ENCODE peak calls at places on chromosomes 12 and 14, in seven cellular contexts. One of them, this sample, is unnamed.

GRCh38 chr12:18421840-18422239 is 160.5 kb downstream of the PIK3C2G start:
- DNase-seq in Peyer's patch: no peak
- DNase-seq in coronary artery: no peak
- DNase-seq in heart left ventricle: no peak
- DNase-seq in OCI-LY7: no peak
- DNase-seq in left ventricle myocardium inferior: no peak
- DNase-seq in neural progenitor cell: no peak
- DNase-seq in this sample: peak

GRCh38 chr12:37666069-37666781 is 650.3 kb upstream of the ALG10B start:
- DNase-seq in OCI-LY7: no peak
- DNase-seq in Peyer's patch: no peak
- DNase-seq in heart left ventricle: no peak
- DNase-seq in neural progenitor cell: no peak
- DNase-seq in coronary artery: no peak
- DNase-seq in left ventricle myocardium inferior: no peak
- DNase-seq in this sample: no peak

GRCh38 chr12:93679308-93679933 is 2.2 kb downstream of the CRADD start:
- DNase-seq in OCI-LY7: no peak
- DNase-seq in coronary artery: no peak
- DNase-seq in Peyer's patch: no peak
- DNase-seq in left ventricle myocardium inferior: peak
- DNase-seq in neural progenitor cell: no peak
- DNase-seq in heart left ventricle: peak
- DNase-seq in this sample: no peak

GRCh38 chr12:53955776-53956250 is 1.1 kb downstream of the HOXC12 start:
- DNase-seq in Peyer's patch: no peak
- DNase-seq in left ventricle myocardium inferior: no peak
- DNase-seq in heart left ventricle: no peak
- DNase-seq in neural progenitor cell: no peak
- DNase-seq in coronary artery: no peak
- DNase-seq in OCI-LY7: no peak
- DNase-seq in this sample: no peak

GRCh38 chr12:113612076-113612728 is 140.5 kb upstream of the LHX5 start:
- DNase-seq in coronary artery: peak
- DNase-seq in OCI-LY7: no peak
- DNase-seq in left ventricle myocardium inferior: no peak
- DNase-seq in heart left ventricle: no peak
- DNase-seq in Peyer's patch: no peak
- DNase-seq in neural progenitor cell: no peak
- DNase-seq in this sample: no peak

GRCh38 chr12:57276935-57277563 is 26.1 kb upstream of the STAC3 start:
- DNase-seq in Peyer's patch: no peak
- DNase-seq in heart left ventricle: no peak
- DNase-seq in left ventricle myocardium inferior: no peak
- DNase-seq in OCI-LY7: peak
- DNase-seq in coronary artery: no peak
- DNase-seq in neural progenitor cell: peak
- DNase-seq in this sample: no peak

GRCh38 chr14:33493990-33494389 is 456.9 kb downstream of the EGLN3 start:
- DNase-seq in heart left ventricle: no peak
- DNase-seq in left ventricle myocardium inferior: no peak
- DNase-seq in coronary artery: no peak
- DNase-seq in neural progenitor cell: no peak
- DNase-seq in OCI-LY7: no peak
- DNase-seq in Peyer's patch: no peak
- DNase-seq in this sample: no peak

GRCh38 chr12:82242729-82243128 is 115.5 kb downstream of the CCDC59 start:
- DNase-seq in neural progenitor cell: no peak
- DNase-seq in left ventricle myocardium inferior: no peak
- DNase-seq in Peyer's patch: no peak
- DNase-seq in coronary artery: no peak
- DNase-seq in OCI-LY7: no peak
- DNase-seq in heart left ventricle: no peak
- DNase-seq in this sample: no peak

GRCh38 chr14:69378274-69378673 is 19.8 kb downstream of the ERH start:
- DNase-seq in OCI-LY7: no peak
- DNase-seq in coronary artery: no peak
- DNase-seq in neural progenitor cell: no peak
- DNase-seq in Peyer's patch: no peak
- DNase-seq in heart left ventricle: no peak
- DNase-seq in left ventricle myocardium inferior: no peak
- DNase-seq in this sample: no peak

GRCh38 chr12:65876898-65877721 is 52.8 kb downstream of the HMGA2 start:
- DNase-seq in heart left ventricle: no peak
- DNase-seq in Peyer's patch: no peak
- DNase-seq in coronary artery: no peak
- DNase-seq in neural progenitor cell: peak
- DNase-seq in OCI-LY7: no peak
- DNase-seq in left ventricle myocardium inferior: no peak
- DNase-seq in this sample: peak

GRCh38 chr14:53539489-53540126 is 386.5 kb upstream of the DDHD1 start:
- DNase-seq in coronary artery: no peak
- DNase-seq in OCI-LY7: peak
- DNase-seq in left ventricle myocardium inferior: peak
- DNase-seq in neural progenitor cell: peak
- DNase-seq in heart left ventricle: peak
- DNase-seq in Peyer's patch: peak
- DNase-seq in this sample: peak

GRCh38 chr14:66401447-66402095 is 84.6 kb upstream of the CCDC196 start:
- DNase-seq in heart left ventricle: no peak
- DNase-seq in Peyer's patch: no peak
- DNase-seq in left ventricle myocardium inferior: no peak
- DNase-seq in neural progenitor cell: peak
- DNase-seq in coronary artery: no peak
- DNase-seq in OCI-LY7: no peak
- DNase-seq in this sample: no peak

GRCh38 chr14:106228541-106229158 is 702.3 kb downstream of the TMEM121 start:
- DNase-seq in coronary artery: no peak
- DNase-seq in heart left ventricle: no peak
- DNase-seq in Peyer's patch: no peak
- DNase-seq in neural progenitor cell: no peak
- DNase-seq in OCI-LY7: peak
- DNase-seq in left ventricle myocardium inferior: no peak
- DNase-seq in this sample: no peak

GRCh38 chr12:3455312-3455711 is 35.7 kb upstream of the PRMT8 start:
- DNase-seq in Peyer's patch: no peak
- DNase-seq in OCI-LY7: no peak
- DNase-seq in neural progenitor cell: no peak
- DNase-seq in coronary artery: no peak
- DNase-seq in heart left ventricle: no peak
- DNase-seq in left ventricle myocardium inferior: no peak
- DNase-seq in this sample: no peak

GRCh38 chr14:104872469-104873341 is 7.6 kb downstream of the CEP170B start:
- DNase-seq in Peyer's patch: no peak
- DNase-seq in coronary artery: no peak
- DNase-seq in left ventricle myocardium inferior: peak
- DNase-seq in neural progenitor cell: peak
- DNase-seq in OCI-LY7: no peak
- DNase-seq in heart left ventricle: no peak
- DNase-seq in this sample: peak

GRCh38 chr12:111256629-111257434 is 112.1 kb downstream of the PHETA1 start:
- DNase-seq in heart left ventricle: no peak
- DNase-seq in left ventricle myocardium inferior: no peak
- DNase-seq in Peyer's patch: no peak
- DNase-seq in OCI-LY7: peak
- DNase-seq in coronary artery: no peak
- DNase-seq in neural progenitor cell: no peak
- DNase-seq in this sample: no peak

GRCh38 chr14:72657214-72657921 is 236.5 kb downstream of the DPF3 start:
- DNase-seq in coronary artery: no peak
- DNase-seq in left ventricle myocardium inferior: no peak
- DNase-seq in OCI-LY7: no peak
- DNase-seq in neural progenitor cell: no peak
- DNase-seq in heart left ventricle: no peak
- DNase-seq in Peyer's patch: no peak
- DNase-seq in this sample: no peak

GRCh38 chr12:133206390-133206789 is 25.1 kb downstream of the ZNF268 start:
- DNase-seq in neural progenitor cell: no peak
- DNase-seq in OCI-LY7: no peak
- DNase-seq in Peyer's patch: no peak
- DNase-seq in left ventricle myocardium inferior: no peak
- DNase-seq in heart left ventricle: no peak
- DNase-seq in coronary artery: no peak
- DNase-seq in this sample: no peak

GRCh38 chr12:133202493-133203343 is 21.4 kb downstream of the ZNF268 start:
- DNase-seq in neural progenitor cell: no peak
- DNase-seq in left ventricle myocardium inferior: no peak
- DNase-seq in coronary artery: no peak
- DNase-seq in OCI-LY7: peak
- DNase-seq in Peyer's patch: no peak
- DNase-seq in heart left ventricle: no peak
- DNase-seq in this sample: peak

GRCh38 chr12:133201888-133202287 is 20.6 kb downstream of the ZNF268 start:
- DNase-seq in heart left ventricle: no peak
- DNase-seq in neural progenitor cell: no peak
- DNase-seq in OCI-LY7: no peak
- DNase-seq in coronary artery: no peak
- DNase-seq in left ventricle myocardium inferior: no peak
- DNase-seq in Peyer's patch: no peak
- DNase-seq in this sample: no peak

GRCh38 chr12:133203344-133204263 is 22.3 kb downstream of the ZNF268 start:
- DNase-seq in neural progenitor cell: no peak
- DNase-seq in heart left ventricle: no peak
- DNase-seq in Peyer's patch: no peak
- DNase-seq in coronary artery: no peak
- DNase-seq in left ventricle myocardium inferior: no peak
- DNase-seq in OCI-LY7: peak
- DNase-seq in this sample: no peak

GRCh38 chr12:133204264-133204603 is 22.9 kb downstream of the ZNF268 start:
- DNase-seq in left ventricle myocardium inferior: no peak
- DNase-seq in Peyer's patch: no peak
- DNase-seq in neural progenitor cell: no peak
- DNase-seq in OCI-LY7: no peak
- DNase-seq in coronary artery: no peak
- DNase-seq in heart left ventricle: no peak
- DNase-seq in this sample: no peak
- H3K4me3 ChIP-seq in left ventricle myocardium inferior: no peak
- H3K4me3 ChIP-seq in Peyer's patch: no peak
- H3K4me3 ChIP-seq in neural progenitor cell: peak
- H3K4me3 ChIP-seq in OCI-LY7: no peak
- H3K4me3 ChIP-seq in coronary artery: peak
- H3K4me3 ChIP-seq in heart left ventricle: no peak
- H3K4me3 ChIP-seq in this sample: no peak

GRCh38 chr14:75236897-75237296 is 41.7 kb upstream of the FOS start:
- DNase-seq in left ventricle myocardium inferior: no peak
- DNase-seq in OCI-LY7: no peak
- DNase-seq in heart left ventricle: no peak
- DNase-seq in Peyer's patch: no peak
- DNase-seq in neural progenitor cell: no peak
- DNase-seq in coronary artery: no peak
- DNase-seq in this sample: no peak
- H3K27ac ChIP-seq in left ventricle myocardium inferior: peak
- H3K27ac ChIP-seq in OCI-LY7: no peak
- H3K27ac ChIP-seq in heart left ventricle: peak
- H3K27ac ChIP-seq in Peyer's patch: peak
- H3K27ac ChIP-seq in neural progenitor cell: no peak
- H3K27ac ChIP-seq in coronary artery: peak
- H3K27ac ChIP-seq in this sample: no peak

DNA sequence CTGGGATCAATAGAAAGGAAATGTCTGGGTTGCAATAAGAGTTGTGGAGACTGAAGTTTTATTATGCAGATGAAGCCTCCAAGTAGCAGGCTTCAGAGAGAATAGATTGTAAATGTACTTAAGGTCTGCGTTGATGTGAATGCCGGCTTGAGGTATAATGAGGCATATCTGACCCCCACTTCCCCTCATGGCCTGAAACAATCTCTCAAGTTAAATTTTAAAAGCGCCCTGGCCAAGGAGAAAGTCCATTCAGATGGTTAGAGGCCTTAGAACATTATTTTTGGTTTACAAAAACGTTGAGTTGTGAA is 28.3 kb upstream of the HIGD1C start:
- DNase-seq in OCI-LY7: no peak
- DNase-seq in coronary artery: no peak
- DNase-seq in left ventricle myocardium inferior: no peak
- DNase-seq in neural progenitor cell: no peak
- DNase-seq in heart left ventricle: no peak
- DNase-seq in Peyer's patch: no peak
- DNase-seq in this sample: peak
- H3K4me3 ChIP-seq in OCI-LY7: peak
- H3K4me3 ChIP-seq in coronary artery: peak
- H3K4me3 ChIP-seq in left ventricle myocardium inferior: peak
- H3K4me3 ChIP-seq in neural progenitor cell: peak
- H3K4me3 ChIP-seq in heart left ventricle: peak
- H3K4me3 ChIP-seq in Peyer's patch: peak
- H3K4me3 ChIP-seq in this sample: peak

GRCh38 chr12:49323524-49324097 is 556 bp downstream of the TROAP start:
- DNase-seq in neural progenitor cell: no peak
- DNase-seq in OCI-LY7: no peak
- DNase-seq in heart left ventricle: no peak
- DNase-seq in left ventricle myocardium inferior: no peak
- DNase-seq in coronary artery: no peak
- DNase-seq in Peyer's patch: no peak
- DNase-seq in this sample: no peak
- H3K27ac ChIP-seq in neural progenitor cell: no peak
- H3K27ac ChIP-seq in OCI-LY7: peak
- H3K27ac ChIP-seq in heart left ventricle: no peak
- H3K27ac ChIP-seq in left ventricle myocardium inferior: no peak
- H3K27ac ChIP-seq in coronary artery: no peak
- H3K27ac ChIP-seq in Peyer's patch: no peak
- H3K27ac ChIP-seq in this sample: peak

GRCh38 chr14:89268514-89268913 is 148.5 kb downstream of the FOXN3 start:
- DNase-seq in left ventricle myocardium inferior: no peak
- DNase-seq in OCI-LY7: no peak
- DNase-seq in neural progenitor cell: no peak
- DNase-seq in coronary artery: peak
- DNase-seq in Peyer's patch: no peak
- DNase-seq in heart left ventricle: no peak
- DNase-seq in this sample: no peak
- H3K4me3 ChIP-seq in left ventricle myocardium inferior: no peak
- H3K4me3 ChIP-seq in OCI-LY7: no peak
- H3K4me3 ChIP-seq in neural progenitor cell: no peak
- H3K4me3 ChIP-seq in coronary artery: no peak
- H3K4me3 ChIP-seq in Peyer's patch: no peak
- H3K4me3 ChIP-seq in heart left ventricle: no peak
- H3K4me3 ChIP-seq in this sample: no peak

DNA sequence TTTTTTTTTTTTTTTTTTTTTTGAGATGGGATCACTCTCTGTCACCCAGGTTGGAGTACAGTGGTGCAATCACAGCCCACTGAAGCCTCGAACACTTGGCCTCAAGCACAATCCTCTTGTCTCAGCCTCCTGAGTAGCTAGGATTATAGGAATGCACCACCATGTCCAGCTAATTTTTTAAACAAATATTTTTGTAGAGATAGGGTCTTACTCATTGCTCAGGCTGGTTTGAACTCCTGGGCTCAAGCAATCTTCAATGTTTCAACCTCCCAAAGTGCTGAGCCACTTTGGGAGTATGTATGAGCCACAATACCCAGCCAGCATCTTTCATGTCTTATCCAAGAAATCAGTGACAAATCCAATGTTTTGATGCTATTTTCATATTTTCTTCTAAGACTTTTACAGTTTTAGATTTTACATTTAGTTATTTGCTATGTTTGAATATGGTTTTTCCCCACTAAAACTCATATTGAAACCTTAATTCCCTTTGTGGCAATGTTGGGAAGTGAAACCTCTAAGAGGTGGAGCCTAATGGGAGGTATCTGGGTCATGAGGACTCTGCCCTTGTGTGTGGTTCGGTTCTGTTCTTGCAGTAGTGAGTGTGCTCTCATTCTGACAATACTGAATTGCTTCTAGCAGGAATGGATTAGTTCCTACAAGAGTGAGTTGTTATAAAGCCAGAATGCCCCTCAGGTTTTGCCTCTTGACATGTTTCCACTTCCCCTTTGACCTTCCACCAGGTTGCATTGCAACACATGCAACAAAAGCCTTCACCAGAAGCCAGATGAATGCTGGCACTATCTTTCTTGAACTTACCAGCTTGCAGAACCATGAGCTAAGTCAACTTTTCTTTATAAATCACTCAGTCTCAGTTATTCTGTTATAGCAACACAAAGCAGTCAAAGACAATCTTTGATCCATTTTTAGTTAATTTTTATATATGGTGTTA is 80.8 kb upstream of the AMIGO2 start:
- DNase-seq in coronary artery: no peak
- DNase-seq in heart left ventricle: no peak
- DNase-seq in OCI-LY7: no peak
- DNase-seq in neural progenitor cell: no peak
- DNase-seq in Peyer's patch: no peak
- DNase-seq in left ventricle myocardium inferior: no peak
- DNase-seq in this sample: no peak
- H3K27ac ChIP-seq in coronary artery: no peak
- H3K27ac ChIP-seq in heart left ventricle: no peak
- H3K27ac ChIP-seq in OCI-LY7: no peak
- H3K27ac ChIP-seq in neural progenitor cell: no peak
- H3K27ac ChIP-seq in Peyer's patch: no peak
- H3K27ac ChIP-seq in left ventricle myocardium inferior: no peak
- H3K27ac ChIP-seq in this sample: no peak

This sample was measured in astrocyte.